ENCODE peak calls at places on chromosomes 1 and 21, in four cellular contexts. U is CD4-positive, alpha-beta memory T cell; I is heart right ventricle; B is uterus. O is an unnamed sample. For H3K9me3, the result is how much of the 10 kb centered on the place peaks cover.

GRCh38 chr1:204888294-204888693 is 17.6 kb downstream of the NFASC start:
- DNase-seq in B (no peak), I (no peak), U (no peak), O (no peak)

GRCh38 chr1:231803353-231803752 is 176.8 kb downstream of the DISC1 start:
- DNase-seq in U (no peak), B (no peak), I (no peak), O (no peak)

GRCh38 chr1:223022641-223023473 is 120.2 kb downstream of the TLR5 start:
- DNase-seq in B (no peak), U (no peak), I (peak), O (no peak)

GRCh38 chr1:203556047-203556851 is 62.3 kb downstream of the OPTC start:
- DNase-seq in U (no peak), I (peak), B (peak), O (no peak)

GRCh38 chr1:101130673-101131072 is 105.1 kb upstream of the DPH5 start:
- DNase-seq in U (no peak), B (no peak), I (no peak), O (no peak)

GRCh38 chr1:205535866-205536758 is 31.6 kb downstream of the CDK18 start:
- DNase-seq in B (peak), U (no peak), I (no peak), O (no peak)

GRCh38 chr1:29974345-29974744 is 738.0 kb downstream of the PTPRU start:
- DNase-seq in U (no peak), I (no peak), B (no peak), O (no peak)

GRCh38 chr1:190474587-190475305 is 2.9 kb downstream of the BRINP3 start:
- DNase-seq in I (no peak), B (no peak), U (no peak), O (no peak)

GRCh38 chr1:212070720-212071302 is 35.3 kb downstream of the DTL start:
- DNase-seq in B (no peak), I (no peak), U (no peak), O (no peak)

GRCh38 chr1:156146749-156147405 is 6.5 kb upstream of the SEMA4A start:
- DNase-seq in U (peak), I (no peak), B (no peak), O (no peak)

GRCh38 chr1:33257388-33257758 is 1.1 kb downstream of the ZNF362 start:
- DNase-seq in U (no peak), I (no peak), B (no peak), O (no peak)

GRCh38 chr1:56578664-56578962 is 750 bp downstream of the PLPP3 start:
- DNase-seq in I (peak), B (no peak), U (no peak), O (no peak)

GRCh38 chr1:110336300-110337039 is 2.7 kb upstream of the RBM15 start:
- DNase-seq in I (no peak), B (no peak), U (no peak), O (no peak)

GRCh38 chr1:219125342-219125741 is 48.3 kb upstream of the LYPLAL1 start:
- DNase-seq in U (no peak), B (no peak), I (no peak), O (no peak)

GRCh38 chr1:2927393-2927792 is 93.9 kb upstream of the ACTRT2 start:
- DNase-seq in U (no peak), I (no peak), B (no peak), O (no peak)
- H3K9me3 ChIP-seq in U (under half), I (under half), B (under half), O (under half)

GRCh38 chr21:46006547-46007497 is 25.3 kb downstream of the COL6A1 start:
- DNase-seq in B (peak), I (peak), U (no peak), O (peak)
- H3K9me3 ChIP-seq in B (under half), I (under half), U (under half), O (under half)

GRCh38 chr1:152753586-152753985 is 4.2 kb upstream of the KPRP start:
- DNase-seq in B (no peak), I (no peak), U (no peak), O (no peak)
- H3K9me3 ChIP-seq in B (under half), I (under half), U (under half), O (under half)

GRCh38 chr21:38220270-38220737 is 36.5 kb upstream of the KCNJ15 start:
- DNase-seq in B (no peak), I (no peak), U (no peak), O (no peak)

GRCh38 chr21:38221594-38221993 is 35.2 kb upstream of the KCNJ15 start:
- DNase-seq in B (no peak), U (no peak), I (no peak), O (no peak)

GRCh38 chr21:38228115-38228514 is 28.7 kb upstream of the KCNJ15 start:
- DNase-seq in B (no peak), I (no peak), U (no peak), O (no peak)

GRCh38 chr21:38227401-38227800 is 29.4 kb upstream of the KCNJ15 start:
- DNase-seq in B (no peak), I (no peak), U (no peak), O (no peak)

GRCh38 chr21:38223893-38224540 is 32.8 kb upstream of the KCNJ15 start:
- DNase-seq in I (no peak), U (no peak), B (no peak), O (no peak)
- H3K9me3 ChIP-seq in I (under half), U (under half), B (under half), O (under half)

DNA sequence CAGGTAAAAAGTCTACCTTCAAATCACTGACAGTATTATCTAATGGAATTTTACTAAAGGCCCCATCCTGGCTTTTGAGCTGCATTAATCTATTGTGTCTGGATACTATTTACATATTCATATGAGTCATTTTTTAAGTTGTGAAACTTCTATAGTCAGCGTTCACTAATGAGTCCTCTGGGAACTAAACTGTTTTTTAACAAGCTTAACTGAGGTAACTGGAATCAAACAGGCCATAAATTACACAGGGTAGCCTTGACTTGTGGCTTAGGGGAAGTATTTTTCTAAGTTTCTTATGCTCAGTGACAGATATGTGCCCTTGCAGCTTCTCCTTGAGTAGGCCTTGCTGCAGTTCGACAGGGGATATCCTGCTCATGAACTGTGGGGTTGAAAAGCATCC is 68.8 kb downstream of the JMJD4 start:
- DNase-seq in B (no peak), U (no peak), I (no peak), O (no peak)
- H3K9me3 ChIP-seq in B (under half), U (half or more), I (under half), O (under half)

DNA sequence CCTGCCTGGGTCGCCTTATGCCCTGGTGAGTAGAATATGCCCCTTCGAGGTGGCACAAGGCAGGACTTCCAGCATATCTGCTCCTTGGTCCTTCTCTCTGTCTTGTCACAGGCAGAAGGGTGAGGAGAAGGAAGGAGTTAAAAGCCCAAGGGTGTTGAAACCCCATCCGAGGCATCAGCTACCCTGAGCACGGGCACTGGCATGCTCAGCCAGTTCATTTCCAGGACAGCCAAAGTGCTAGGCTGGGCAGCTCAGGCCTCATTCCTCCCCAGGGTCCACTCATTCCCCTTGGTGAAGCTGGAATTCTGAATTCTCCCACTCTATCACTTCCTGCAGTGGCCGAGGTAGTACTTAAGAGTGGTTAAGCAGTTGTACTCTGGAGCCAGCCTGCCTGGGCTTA is 3.9 kb downstream of the MFSD2A start:
- DNase-seq in I (no peak), B (no peak), U (no peak), O (no peak)
- H3K9me3 ChIP-seq in I (under half), B (under half), U (under half), O (under half)

DNA sequence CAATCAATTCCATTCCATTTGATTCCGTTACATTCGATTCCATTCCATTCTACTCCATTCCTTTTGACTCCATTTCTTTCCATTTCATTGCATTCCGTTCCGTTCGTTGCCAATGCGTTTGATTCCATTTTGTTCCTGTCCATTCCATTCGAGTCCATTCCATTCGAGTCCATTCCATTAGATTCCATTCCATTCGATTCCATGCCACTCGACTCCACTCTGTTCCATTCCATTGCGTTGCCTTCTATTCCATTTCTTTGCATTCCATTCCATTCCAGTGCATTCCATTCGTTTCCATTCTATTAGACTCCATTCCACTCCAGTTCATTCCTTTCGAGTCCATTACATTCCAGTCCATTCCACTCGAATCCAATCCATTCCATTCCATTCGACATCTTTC is 2587.5 kb upstream of the TPTE start:
- DNase-seq in U (no peak), I (no peak), B (no peak), O (no peak)
- H3K9me3 ChIP-seq in U (half or more), I (under half), B (under half), O (half or more)

GRCh38 chr1:185581020-185581419 is 153.2 kb upstream of the HMCN1 start:
- DNase-seq in B (no peak), I (no peak), U (no peak), O (no peak)
- H3K9me3 ChIP-seq in B (under half), I (under half), U (under half), O (under half)

O was measured in T-helper 17 cell.